ENCODE peak calls at places on chromosome 5, in six cellular contexts. A, B, G, H, I and S are unnamed samples.

GRCh38 chr5:139091439-139092156 is 106.6 kb downstream of the SIL1 start:
- DNase-seq in G (no peak), A (no peak), I (no peak), B (no peak), H (peak), S (peak)

GRCh38 chr5:157497875-157498611 is 38.0 kb downstream of the NIPAL4 start:
- DNase-seq in G (no peak), H (no peak), A (no peak), I (no peak), B (no peak), S (no peak)

GRCh38 chr5:172910828-172911627 is 48.2 kb upstream of the RPL26L1 start:
- DNase-seq in H (no peak), G (peak), A (peak), B (peak), I (peak), S (peak)

GRCh38 chr5:136228358-136228757 is 35.4 kb upstream of the SMIM32 start:
- DNase-seq in I (peak), A (no peak), H (no peak), G (no peak), B (no peak), S (no peak)

GRCh38 chr5:545641-546375 is 21.6 kb upstream of the SLC9A3 start:
- DNase-seq in G (no peak), B (no peak), A (no peak), I (no peak), H (no peak), S (no peak)

GRCh38 chr5:170266570-170267379 is 30.8 kb downstream of the LCP2 start:
- DNase-seq in A (peak), I (no peak), G (no peak), H (no peak), B (no peak), S (no peak)

GRCh38 chr5:44536650-44537260 is 147.5 kb upstream of the FGF10 start:
- DNase-seq in A (no peak), H (peak), G (peak), I (peak), B (no peak), S (peak)

GRCh38 chr5:170571885-170572284 is 68.1 kb downstream of the KCNIP1 start:
- DNase-seq in B (no peak), G (no peak), A (no peak), I (no peak), H (no peak), S (no peak)

GRCh38 chr5:88555658-88556057 is 287.0 kb upstream of the TMEM161B start:
- DNase-seq in H (peak), B (no peak), I (peak), A (no peak), G (no peak), S (no peak)

GRCh38 chr5:108339220-108339619 is 42.7 kb downstream of the FBXL17 start:
- DNase-seq in H (no peak), B (no peak), G (no peak), I (no peak), A (no peak), S (no peak)

GRCh38 chr5:51632794-51633193 is 249.5 kb downstream of the ISL1 start:
- DNase-seq in A (no peak), G (no peak), B (no peak), H (peak), I (no peak), S (no peak)

GRCh38 chr5:61394078-61394701 is 62.1 kb downstream of the ZSWIM6 start:
- DNase-seq in A (no peak), H (no peak), I (no peak), G (no peak), B (peak), S (no peak)

GRCh38 chr5:152456815-152457443 is 51.9 kb upstream of the NMUR2 start:
- DNase-seq in A (no peak), H (no peak), I (no peak), G (no peak), B (no peak), S (no peak)

GRCh38 chr5:2753452-2754409 is 2.3 kb upstream of the IRX2 start:
- DNase-seq in I (no peak), H (no peak), G (no peak), B (no peak), A (no peak), S (no peak)

GRCh38 chr5:137754236-137754960 is at the start of gene HNRNPA0:
- DNase-seq in I (peak), B (peak), H (peak), G (peak), A (peak), S (peak)

GRCh38 chr5:63055421-63055820 is 476.8 kb downstream of the LRRC70 start:
- DNase-seq in H (no peak), A (no peak), B (no peak), I (no peak), G (no peak), S (no peak)

GRCh38 chr5:102865510-102866314 is 110.6 kb downstream of the PAM start:
- DNase-seq in G (peak), I (peak), H (peak), A (no peak), B (peak), S (peak)

GRCh38 chr5:68344447-68345111 is 129.0 kb downstream of the PIK3R1 start:
- DNase-seq in H (peak), B (peak), G (peak), I (peak), A (peak), S (peak)

GRCh38 chr5:151805414-151806225 is 33.9 kb downstream of the G3BP1 start:
- DNase-seq in I (no peak), A (no peak), H (no peak), B (peak), G (no peak), S (no peak)

GRCh38 chr5:77138981-77139380 is 51.9 kb upstream of the ZBED3 start:
- DNase-seq in G (no peak), I (peak), A (no peak), H (no peak), B (no peak), S (peak)

GRCh38 chr5:1051366-1051720 is 42.7 kb downstream of the NKD2 start:
- DNase-seq in H (no peak), B (no peak), I (no peak), G (no peak), A (no peak), S (no peak)

GRCh38 chr5:135553688-135554462 is 18.1 kb upstream of the NEUROG1 start:
- DNase-seq in I (peak), G (peak), B (peak), A (no peak), H (no peak), S (no peak)

GRCh38 chr5:15737036-15737821 is 237.2 kb downstream of the FBXL7 start:
- DNase-seq in G (no peak), B (no peak), H (no peak), I (no peak), A (no peak), S (no peak)

GRCh38 chr5:154505567-154505966 is 27.5 kb upstream of the HAND1 start:
- DNase-seq in I (no peak), A (no peak), B (no peak), H (no peak), G (no peak), S (no peak)

GRCh38 chr5:164649266-164649665 is 1143.8 kb downstream of the MAT2B start:
- DNase-seq in B (no peak), A (no peak), I (no peak), G (no peak), H (no peak), S (no peak)

GRCh38 chr5:119036101-119036762 is 34.7 kb upstream of the DMXL1 start:
- DNase-seq in G (peak), H (no peak), A (no peak), I (no peak), B (peak), S (no peak)

GRCh38 chr5:127959152-127959764 is 124.3 kb upstream of the SLC12A2 start:
- DNase-seq in H (no peak), G (peak), B (peak), I (peak), A (no peak), S (peak)

GRCh38 chr5:174204914-174205313 is 159.4 kb downstream of the NSG2 start:
- DNase-seq in B (no peak), I (no peak), H (no peak), A (no peak), G (no peak), S (no peak)

GRCh38 chr5:132011561-132012384 is at the start of gene ACSL6:
- DNase-seq in G (peak), B (no peak), A (peak), H (no peak), I (no peak), S (no peak)

GRCh38 chr5:67053229-67053628 is 143.4 kb downstream of the CD180 start:
- DNase-seq in I (no peak), A (no peak), G (no peak), H (no peak), B (no peak), S (no peak)

GRCh38 chr5:96148376-96148775 is 186.7 kb upstream of the ELL2 start:
- DNase-seq in A (no peak), G (no peak), H (no peak), B (no peak), I (no peak), S (no peak)

GRCh38 chr5:32837211-32837610 is 126.1 kb downstream of the NPR3 start:
- DNase-seq in I (no peak), H (no peak), B (no peak), A (no peak), G (no peak), S (no peak)

GRCh38 chr5:40505031-40505430 is 174.7 kb upstream of the PTGER4 start:
- DNase-seq in G (no peak), B (no peak), A (no peak), H (no peak), I (no peak), S (no peak)

GRCh38 chr5:175884214-175884613 is 12.8 kb downstream of the CPLX2 start:
- DNase-seq in A (no peak), B (no peak), I (no peak), G (no peak), H (no peak), S (no peak)

GRCh38 chr5:10902145-10902544 is 141.1 kb upstream of the DAP start:
- DNase-seq in I (no peak), B (peak), G (no peak), H (no peak), A (no peak), S (no peak)

GRCh38 chr5:157464518-157465171 is 4.6 kb downstream of the NIPAL4 start:
- DNase-seq in B (peak), H (no peak), I (peak), G (peak), A (no peak), S (peak)

GRCh38 chr5:37517686-37518085 is 138.6 kb downstream of the WDR70 start:
- DNase-seq in H (no peak), A (no peak), B (no peak), I (no peak), G (no peak), S (no peak)

GRCh38 chr5:17398439-17398838 is 99.6 kb upstream of the TAF11L2 start:
- DNase-seq in I (peak), A (no peak), G (peak), H (no peak), B (peak), S (no peak)